ENCODE peak calls at places on chromosome 14, in eight cellular contexts. One of them, this sample, is unnamed.

GRCh38 chr14:93035917-93036651 is 79.6 kb downstream of the ITPK1 start:
- DNase-seq in cardiac muscle cell: peak; percentile 76
- DNase-seq in stimulated activated CD4-positive, alpha-beta T cell treated with anti-CD3 and anti-CD28 coated beads, Interleukin-2, amount 100 ng/mL, for 48 hours: no peak
- DNase-seq in GM23248: peak; percentile 48
- DNase-seq in MV-4-11: no peak
- DNase-seq in endothelial cell of umbilical vein: no peak
- DNase-seq in Panc1: no peak
- DNase-seq in brain microvascular endothelial cell: peak; percentile 18
- DNase-seq in this sample: peak; percentile 12

GRCh38 chr14:98234208-98234607 is 1037.8 kb downstream of the BCL11B start:
- DNase-seq in brain microvascular endothelial cell: no peak
- DNase-seq in MV-4-11: no peak
- DNase-seq in stimulated activated CD4-positive, alpha-beta T cell treated with anti-CD3 and anti-CD28 coated beads, Interleukin-2, amount 100 ng/mL, for 48 hours: no peak
- DNase-seq in endothelial cell of umbilical vein: no peak
- DNase-seq in Panc1: no peak
- DNase-seq in GM23248: peak; percentile 14
- DNase-seq in cardiac muscle cell: no peak
- DNase-seq in this sample: peak; percentile 49

GRCh38 chr14:98622208-98623051 is 649.6 kb downstream of the BCL11B start:
- DNase-seq in endothelial cell of umbilical vein: no peak
- DNase-seq in Panc1: no peak
- DNase-seq in GM23248: no peak
- DNase-seq in cardiac muscle cell: no peak
- DNase-seq in MV-4-11: no peak
- DNase-seq in brain microvascular endothelial cell: peak; percentile 32
- DNase-seq in stimulated activated CD4-positive, alpha-beta T cell treated with anti-CD3 and anti-CD28 coated beads, Interleukin-2, amount 100 ng/mL, for 48 hours: no peak
- DNase-seq in this sample: no peak

GRCh38 chr14:88386395-88386794 is 938 bp downstream of the SPATA7 start:
- DNase-seq in MV-4-11: no peak
- DNase-seq in Panc1: no peak
- DNase-seq in GM23248: peak; percentile 36
- DNase-seq in brain microvascular endothelial cell: no peak
- DNase-seq in stimulated activated CD4-positive, alpha-beta T cell treated with anti-CD3 and anti-CD28 coated beads, Interleukin-2, amount 100 ng/mL, for 48 hours: no peak
- DNase-seq in cardiac muscle cell: no peak
- DNase-seq in endothelial cell of umbilical vein: no peak
- DNase-seq in this sample: no peak

GRCh38 chr14:33280646-33281045 is 342.0 kb downstream of the NPAS3 start:
- DNase-seq in cardiac muscle cell: no peak
- DNase-seq in endothelial cell of umbilical vein: no peak
- DNase-seq in Panc1: no peak
- DNase-seq in GM23248: peak; percentile 67
- DNase-seq in brain microvascular endothelial cell: peak; percentile 38
- DNase-seq in MV-4-11: no peak
- DNase-seq in stimulated activated CD4-positive, alpha-beta T cell treated with anti-CD3 and anti-CD28 coated beads, Interleukin-2, amount 100 ng/mL, for 48 hours: no peak
- DNase-seq in this sample: peak; percentile 8

GRCh38 chr14:74429991-74430390 is 4.0 kb upstream of the SYNDIG1L start:
- DNase-seq in endothelial cell of umbilical vein: no peak
- DNase-seq in cardiac muscle cell: no peak
- DNase-seq in MV-4-11: no peak
- DNase-seq in Panc1: no peak
- DNase-seq in GM23248: no peak
- DNase-seq in brain microvascular endothelial cell: no peak
- DNase-seq in stimulated activated CD4-positive, alpha-beta T cell treated with anti-CD3 and anti-CD28 coated beads, Interleukin-2, amount 100 ng/mL, for 48 hours: no peak
- DNase-seq in this sample: no peak

GRCh38 chr14:92626041-92626440 is 112.5 kb downstream of the RIN3 start:
- DNase-seq in stimulated activated CD4-positive, alpha-beta T cell treated with anti-CD3 and anti-CD28 coated beads, Interleukin-2, amount 100 ng/mL, for 48 hours: no peak
- DNase-seq in brain microvascular endothelial cell: no peak
- DNase-seq in Panc1: no peak
- DNase-seq in MV-4-11: no peak
- DNase-seq in endothelial cell of umbilical vein: no peak
- DNase-seq in cardiac muscle cell: no peak
- DNase-seq in GM23248: no peak
- DNase-seq in this sample: no peak

GRCh38 chr14:104766256-104766862 is 13.4 kb downstream of the SIVA1 start:
- DNase-seq in stimulated activated CD4-positive, alpha-beta T cell treated with anti-CD3 and anti-CD28 coated beads, Interleukin-2, amount 100 ng/mL, for 48 hours: no peak
- DNase-seq in GM23248: no peak
- DNase-seq in cardiac muscle cell: no peak
- DNase-seq in Panc1: no peak
- DNase-seq in MV-4-11: no peak
- DNase-seq in endothelial cell of umbilical vein: no peak
- DNase-seq in brain microvascular endothelial cell: no peak
- DNase-seq in this sample: no peak

GRCh38 chr14:105525861-105526780 is at the start of gene TMEM121:
- DNase-seq in stimulated activated CD4-positive, alpha-beta T cell treated with anti-CD3 and anti-CD28 coated beads, Interleukin-2, amount 100 ng/mL, for 48 hours: no peak
- DNase-seq in GM23248: peak; percentile 57
- DNase-seq in cardiac muscle cell: no peak
- DNase-seq in MV-4-11: no peak
- DNase-seq in endothelial cell of umbilical vein: no peak
- DNase-seq in Panc1: no peak
- DNase-seq in brain microvascular endothelial cell: no peak
- DNase-seq in this sample: no peak

GRCh38 chr14:102525213-102526143 is 15.9 kb upstream of the ANKRD9 start:
- DNase-seq in brain microvascular endothelial cell: peak; percentile 59
- DNase-seq in MV-4-11: peak; percentile 37
- DNase-seq in stimulated activated CD4-positive, alpha-beta T cell treated with anti-CD3 and anti-CD28 coated beads, Interleukin-2, amount 100 ng/mL, for 48 hours: no peak
- DNase-seq in Panc1: no peak
- DNase-seq in endothelial cell of umbilical vein: no peak
- DNase-seq in cardiac muscle cell: peak; percentile 75
- DNase-seq in GM23248: peak; percentile 76
- DNase-seq in this sample: peak; percentile 7

This sample was measured in RCC 7860.